ENCODE peak calls at places on chromosomes 7 and 10, in four cellular contexts. K, F, C and Z are unnamed samples.

GRCh38 chr7:79610301-79610700 is 156.8 kb upstream of the MAGI2 start:
- DNase-seq in K (no peak), F (no peak), C (no peak), Z (no peak)

GRCh38 chr10:100827819-100828743 is 82.7 kb downstream of the PAX2 start:
- DNase-seq in K (peak), F (no peak), C (no peak), Z (no peak)

GRCh38 chr7:142371586-142372377 is 113.9 kb upstream of the PRSS58 start:
- DNase-seq in K (no peak), F (no peak), C (no peak), Z (no peak)

GRCh38 chr7:7832518-7832917 is 114.1 kb upstream of the RPA3 start:
- DNase-seq in K (no peak), F (no peak), C (no peak), Z (no peak)

GRCh38 chr10:62183442-62183841 is 85.2 kb downstream of the RTKN2 start:
- DNase-seq in K (no peak), F (peak), C (peak), Z (no peak)

GRCh38 chr7:97130417-97131139 is 13.1 kb downstream of the SDHAF3 start:
- DNase-seq in K (peak), F (no peak), C (no peak), Z (no peak)

GRCh38 chr7:33742521-33742920 is 162.8 kb upstream of the BMPER start:
- DNase-seq in K (no peak), F (no peak), C (no peak), Z (no peak)

GRCh38 chr10:1551636-1552338 is 185.5 kb downstream of the ADARB2 start:
- DNase-seq in K (peak), F (no peak), C (no peak), Z (no peak)

GRCh38 chr10:116201670-116202430 is 71.2 kb downstream of the GFRA1 start:
- DNase-seq in K (no peak), F (no peak), C (no peak), Z (no peak)

GRCh38 chr10:99007457-99007856 is 228.2 kb downstream of the HPSE2 start:
- DNase-seq in K (no peak), F (no peak), C (no peak), Z (no peak)

GRCh38 chr7:145899938-145900337 is 216.7 kb upstream of the CNTNAP2 start:
- DNase-seq in K (no peak), F (no peak), C (no peak), Z (no peak)

GRCh38 chr10:49350856-49351532 is 44.9 kb downstream of the DRGX start:
- DNase-seq in K (no peak), F (no peak), C (no peak), Z (no peak)

GRCh38 chr10:128528781-128529180 is 402.6 kb upstream of the MKI67 start:
- DNase-seq in K (no peak), F (no peak), C (no peak), Z (no peak)

GRCh38 chr10:6600224-6600987 is 20.3 kb upstream of the PRKCQ start:
- DNase-seq in K (no peak), F (no peak), C (no peak), Z (no peak)

GRCh38 chr7:28349637-28350036 is 62.7 kb upstream of the CREB5 start:
- DNase-seq in K (no peak), F (no peak), C (no peak), Z (no peak)

GRCh38 chr7:133300811-133301210 is 47.9 kb downstream of the EXOC4 start:
- DNase-seq in K (no peak), F (no peak), C (no peak), Z (no peak)

GRCh38 chr7:130344248-130344866 is at the start of gene CPA5:
- DNase-seq in K (no peak), F (no peak), C (no peak), Z (no peak)

GRCh38 chr10:31419394-31420063 is 100.5 kb downstream of the ZEB1 start:
- DNase-seq in K (no peak), F (no peak), C (no peak), Z (peak)

GRCh38 chr10:921471-922414 is 9.8 kb downstream of the LARP4B start:
- DNase-seq in K (no peak), F (no peak), C (no peak), Z (no peak)

GRCh38 chr10:132811891-132812481 is 26.0 kb upstream of the NKX6-2 start:
- DNase-seq in K (no peak), F (no peak), C (no peak), Z (no peak)

GRCh38 chr7:47170516-47170915 is 411.4 kb downstream of the TNS3 start:
- DNase-seq in K (no peak), F (no peak), C (no peak), Z (no peak)

GRCh38 chr7:79245623-79246249 is 207.7 kb downstream of the MAGI2 start:
- DNase-seq in K (no peak), F (no peak), C (no peak), Z (no peak)

GRCh38 chr7:152056621-152057274 is 31.3 kb downstream of the GALNT11 start:
- DNase-seq in K (no peak), F (no peak), C (no peak), Z (no peak)

GRCh38 chr10:119973261-119973660 is 80.7 kb downstream of the SEC23IP start:
- DNase-seq in K (peak), F (no peak), C (no peak), Z (no peak)

GRCh38 chr7:22723171-22723601 is 3.8 kb upstream of the IL6 start:
- DNase-seq in K (no peak), F (no peak), C (no peak), Z (peak)